ENCODE peak calls at places on chromosomes 12 and 14, in ten cellular contexts. One of them, this sample, is unnamed.

GRCh38 chr12:27048822-27049752 is 26.7 kb downstream of the MED21 start:
- DNase-seq in SK-N-SH: no peak
- DNase-seq in Peyer's patch: no peak
- DNase-seq in lung: no peak
- DNase-seq in tibial nerve: no peak
- DNase-seq in heart right ventricle: no peak
- DNase-seq in CD8-positive, alpha-beta T cell: no peak
- DNase-seq in uterus: no peak
- DNase-seq in GM12878: no peak
- DNase-seq in fibroblast of lung: peak; percentile 69
- DNase-seq in this sample: no peak

GRCh38 chr14:30284808-30285207 is 274.1 kb upstream of the G2E3 start:
- DNase-seq in SK-N-SH: no peak
- DNase-seq in Peyer's patch: no peak
- DNase-seq in lung: no peak
- DNase-seq in tibial nerve: no peak
- DNase-seq in heart right ventricle: no peak
- DNase-seq in CD8-positive, alpha-beta T cell: no peak
- DNase-seq in uterus: no peak
- DNase-seq in GM12878: no peak
- DNase-seq in fibroblast of lung: no peak
- DNase-seq in this sample: no peak

GRCh38 chr14:37973031-37973908 is 234.4 kb upstream of the SSTR1 start:
- DNase-seq in SK-N-SH: no peak
- DNase-seq in Peyer's patch: no peak
- DNase-seq in lung: no peak
- DNase-seq in tibial nerve: no peak
- DNase-seq in heart right ventricle: no peak
- DNase-seq in CD8-positive, alpha-beta T cell: no peak
- DNase-seq in uterus: no peak
- DNase-seq in GM12878: no peak
- DNase-seq in fibroblast of lung: no peak
- DNase-seq in this sample: no peak

GRCh38 chr14:96204151-96205058 is at the start of gene BDKRB2:
- DNase-seq in SK-N-SH: peak; percentile 91
- DNase-seq in Peyer's patch: peak; percentile 88
- DNase-seq in lung: peak; percentile 70
- DNase-seq in tibial nerve: peak; percentile 74
- DNase-seq in heart right ventricle: peak; percentile 42
- DNase-seq in CD8-positive, alpha-beta T cell: no peak
- DNase-seq in uterus: peak; percentile 61
- DNase-seq in GM12878: no peak
- DNase-seq in fibroblast of lung: peak; percentile 79
- DNase-seq in this sample: peak; percentile 76

GRCh38 chr12:40312982-40313576 is 88.3 kb downstream of the LRRK2 start:
- DNase-seq in SK-N-SH: peak; percentile 14
- DNase-seq in Peyer's patch: no peak
- DNase-seq in lung: no peak
- DNase-seq in tibial nerve: no peak
- DNase-seq in heart right ventricle: no peak
- DNase-seq in CD8-positive, alpha-beta T cell: no peak
- DNase-seq in uterus: no peak
- DNase-seq in GM12878: no peak
- DNase-seq in fibroblast of lung: peak; percentile 8
- DNase-seq in this sample: peak; percentile 31

GRCh38 chr12:96882862-96883261 is 24.2 kb upstream of the NEDD1 start:
- DNase-seq in SK-N-SH: no peak
- DNase-seq in Peyer's patch: no peak
- DNase-seq in lung: no peak
- DNase-seq in tibial nerve: no peak
- DNase-seq in heart right ventricle: no peak
- DNase-seq in CD8-positive, alpha-beta T cell: no peak
- DNase-seq in uterus: no peak
- DNase-seq in GM12878: no peak
- DNase-seq in fibroblast of lung: peak; percentile 93
- DNase-seq in this sample: peak; percentile 71

GRCh38 chr12:58310368-58310767 is 369.0 kb downstream of the ATP23 start:
- DNase-seq in SK-N-SH: no peak
- DNase-seq in Peyer's patch: no peak
- DNase-seq in lung: no peak
- DNase-seq in tibial nerve: no peak
- DNase-seq in heart right ventricle: no peak
- DNase-seq in CD8-positive, alpha-beta T cell: no peak
- DNase-seq in uterus: no peak
- DNase-seq in GM12878: no peak
- DNase-seq in fibroblast of lung: peak; percentile 80
- DNase-seq in this sample: peak; percentile 66

GRCh38 chr14:22539831-22540230 is 49.2 kb downstream of the DAD1 start:
- DNase-seq in SK-N-SH: no peak
- DNase-seq in Peyer's patch: no peak
- DNase-seq in lung: no peak
- DNase-seq in tibial nerve: no peak
- DNase-seq in heart right ventricle: no peak
- DNase-seq in CD8-positive, alpha-beta T cell: no peak
- DNase-seq in uterus: no peak
- DNase-seq in GM12878: no peak
- DNase-seq in fibroblast of lung: no peak
- DNase-seq in this sample: no peak

GRCh38 chr12:1527789-1528188 is 66.6 kb downstream of the FBXL14 start:
- DNase-seq in SK-N-SH: no peak
- DNase-seq in Peyer's patch: no peak
- DNase-seq in lung: no peak
- DNase-seq in tibial nerve: no peak
- DNase-seq in heart right ventricle: no peak
- DNase-seq in CD8-positive, alpha-beta T cell: no peak
- DNase-seq in uterus: no peak
- DNase-seq in GM12878: no peak
- DNase-seq in fibroblast of lung: peak; percentile 87
- DNase-seq in this sample: peak; percentile 29

GRCh38 chr12:53219956-53220856 is 11.8 kb downstream of the RARG start:
- DNase-seq in SK-N-SH: peak; percentile 90
- DNase-seq in Peyer's patch: peak; percentile 72
- DNase-seq in lung: peak; percentile 64
- DNase-seq in tibial nerve: peak; percentile 55
- DNase-seq in heart right ventricle: peak; percentile 75
- DNase-seq in CD8-positive, alpha-beta T cell: peak; percentile 75
- DNase-seq in uterus: no peak
- DNase-seq in GM12878: no peak
- DNase-seq in fibroblast of lung: peak; percentile 82
- DNase-seq in this sample: peak; percentile 84

GRCh38 chr12:89299417-89299816 is 52.9 kb downstream of the DUSP6 start:
- DNase-seq in SK-N-SH: no peak
- DNase-seq in Peyer's patch: no peak
- DNase-seq in lung: no peak
- DNase-seq in tibial nerve: no peak
- DNase-seq in heart right ventricle: no peak
- DNase-seq in CD8-positive, alpha-beta T cell: no peak
- DNase-seq in uterus: no peak
- DNase-seq in GM12878: no peak
- DNase-seq in fibroblast of lung: no peak
- DNase-seq in this sample: no peak

GRCh38 chr14:102772781-102773570 is 4.3 kb upstream of the TRAF3 start:
- DNase-seq in SK-N-SH: no peak
- DNase-seq in Peyer's patch: peak; percentile 24
- DNase-seq in lung: no peak
- DNase-seq in tibial nerve: no peak
- DNase-seq in heart right ventricle: no peak
- DNase-seq in CD8-positive, alpha-beta T cell: no peak
- DNase-seq in uterus: no peak
- DNase-seq in GM12878: no peak
- DNase-seq in fibroblast of lung: no peak
- DNase-seq in this sample: peak; percentile 41

GRCh38 chr12:57169046-57169795 is 21.8 kb upstream of the LRP1-AS start:
- DNase-seq in SK-N-SH: no peak
- DNase-seq in Peyer's patch: no peak
- DNase-seq in lung: no peak
- DNase-seq in tibial nerve: no peak
- DNase-seq in heart right ventricle: no peak
- DNase-seq in CD8-positive, alpha-beta T cell: no peak
- DNase-seq in uterus: no peak
- DNase-seq in GM12878: no peak
- DNase-seq in fibroblast of lung: no peak
- DNase-seq in this sample: no peak

GRCh38 chr14:66003082-66003740 is 483.0 kb upstream of the CCDC196 start:
- DNase-seq in SK-N-SH: no peak
- DNase-seq in Peyer's patch: no peak
- DNase-seq in lung: no peak
- DNase-seq in tibial nerve: no peak
- DNase-seq in heart right ventricle: no peak
- DNase-seq in CD8-positive, alpha-beta T cell: no peak
- DNase-seq in uterus: no peak
- DNase-seq in GM12878: no peak
- DNase-seq in fibroblast of lung: no peak
- DNase-seq in this sample: no peak

GRCh38 chr12:89544730-89545184 is 18.9 kb upstream of the POC1B start:
- DNase-seq in SK-N-SH: no peak
- DNase-seq in Peyer's patch: peak; percentile 52
- DNase-seq in lung: peak; percentile 49
- DNase-seq in tibial nerve: no peak
- DNase-seq in heart right ventricle: peak; percentile 49
- DNase-seq in CD8-positive, alpha-beta T cell: no peak
- DNase-seq in uterus: no peak
- DNase-seq in GM12878: no peak
- DNase-seq in fibroblast of lung: peak; percentile 28
- DNase-seq in this sample: peak; percentile 53

DNA sequence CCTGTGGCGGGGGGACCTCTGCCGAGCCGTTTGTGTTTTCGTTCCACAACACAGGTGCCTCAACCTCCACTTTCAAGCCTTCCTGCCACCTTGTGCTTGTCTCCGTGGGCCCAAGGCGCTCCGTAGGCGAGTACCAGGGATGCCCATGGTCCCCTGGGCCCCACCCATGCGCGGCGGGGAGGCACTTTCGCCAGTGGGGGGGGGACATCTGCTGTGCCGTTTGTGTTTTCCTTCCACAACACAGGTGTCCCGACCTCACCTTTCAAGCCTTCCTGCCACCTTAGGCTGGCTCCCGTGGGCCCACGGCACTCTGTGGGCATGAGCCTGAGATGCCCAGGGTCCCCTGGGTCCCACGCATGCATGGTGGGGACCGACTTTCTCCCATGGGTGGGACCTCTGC is 335.9 kb downstream of the ALG10 start:
- DNase-seq in SK-N-SH: no peak
- DNase-seq in Peyer's patch: no peak
- DNase-seq in lung: no peak
- DNase-seq in tibial nerve: no peak
- DNase-seq in heart right ventricle: no peak
- DNase-seq in CD8-positive, alpha-beta T cell: no peak
- DNase-seq in uterus: no peak
- DNase-seq in GM12878: no peak
- DNase-seq in fibroblast of lung: no peak
- DNase-seq in this sample: no peak
- H3K9me3 ChIP-seq in SK-N-SH: no peaks in the 10 kb centered on the region
- H3K9me3 ChIP-seq in Peyer's patch: peaks cover 58% of the 10 kb centered on the region
- H3K9me3 ChIP-seq in lung: peaks cover 92% of the 10 kb centered on the region
- H3K9me3 ChIP-seq in tibial nerve: peaks cover 96% of the 10 kb centered on the region
- H3K9me3 ChIP-seq in heart right ventricle: no peaks in the 10 kb centered on the region
- H3K9me3 ChIP-seq in CD8-positive, alpha-beta T cell: no peaks in the 10 kb centered on the region
- H3K9me3 ChIP-seq in uterus: no peaks in the 10 kb centered on the region
- H3K9me3 ChIP-seq in GM12878: no peaks in the 10 kb centered on the region
- H3K9me3 ChIP-seq in fibroblast of lung: no peaks in the 10 kb centered on the region
- H3K9me3 ChIP-seq in this sample: no peaks in the 10 kb centered on the region

GRCh38 chr14:71103662-71104484 is 196.6 kb downstream of the PCNX1 start:
- DNase-seq in SK-N-SH: peak; percentile 46
- DNase-seq in Peyer's patch: no peak
- DNase-seq in lung: no peak
- DNase-seq in tibial nerve: peak; percentile 59
- DNase-seq in heart right ventricle: no peak
- DNase-seq in CD8-positive, alpha-beta T cell: peak; percentile 17
- DNase-seq in uterus: no peak
- DNase-seq in GM12878: peak; percentile 13
- DNase-seq in fibroblast of lung: peak; percentile 59
- DNase-seq in this sample: peak; percentile 72
- TF ChIP-seq CTCF in SK-N-SH: peak; percentile 93
- TF ChIP-seq CTCF in Peyer's patch: peak; percentile 78
- TF ChIP-seq CTCF in lung: peak; percentile 53
- TF ChIP-seq CTCF in tibial nerve: peak; percentile 59
- TF ChIP-seq CTCF in heart right ventricle: peak; percentile 78
- TF ChIP-seq CTCF in CD8-positive, alpha-beta T cell: peak; percentile 88
- TF ChIP-seq CTCF in uterus: peak; percentile 56
- TF ChIP-seq CTCF in GM12878: peak; percentile 65
- TF ChIP-seq CTCF in fibroblast of lung: peak; percentile 81
- TF ChIP-seq CTCF in this sample: peak; percentile 83

GRCh38 chr14:41743140-41743539 is 136.5 kb downstream of the LRFN5 start:
- DNase-seq in SK-N-SH: no peak
- DNase-seq in Peyer's patch: no peak
- DNase-seq in lung: no peak
- DNase-seq in tibial nerve: no peak
- DNase-seq in heart right ventricle: no peak
- DNase-seq in CD8-positive, alpha-beta T cell: no peak
- DNase-seq in uterus: no peak
- DNase-seq in GM12878: no peak
- DNase-seq in fibroblast of lung: no peak
- DNase-seq in this sample: no peak

DNA sequence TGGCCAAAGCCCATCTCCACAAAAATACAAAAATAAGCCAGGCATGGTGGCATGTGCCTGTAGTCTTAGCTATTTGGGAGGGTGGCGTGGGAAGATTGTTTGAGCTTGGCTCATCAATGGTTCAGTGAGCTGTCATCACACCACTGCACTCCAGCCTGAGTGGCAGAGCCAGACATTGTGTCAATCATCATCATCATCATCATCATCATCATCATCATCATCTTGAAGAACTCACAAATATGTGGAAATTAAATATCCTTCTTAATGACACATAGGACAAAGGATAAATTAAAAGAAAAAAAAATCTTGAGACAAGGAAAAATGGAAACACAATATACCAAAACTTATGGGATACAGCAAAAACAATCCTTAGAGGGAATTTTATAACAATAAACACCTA is 132.5 kb downstream of the LRFN5 start:
- DNase-seq in SK-N-SH: no peak
- DNase-seq in Peyer's patch: no peak
- DNase-seq in lung: no peak
- DNase-seq in tibial nerve: no peak
- DNase-seq in heart right ventricle: no peak
- DNase-seq in CD8-positive, alpha-beta T cell: no peak
- DNase-seq in uterus: no peak
- DNase-seq in GM12878: no peak
- DNase-seq in fibroblast of lung: no peak
- DNase-seq in this sample: no peak
- H3K9me3 ChIP-seq in SK-N-SH: no peaks in the 10 kb centered on the region
- H3K9me3 ChIP-seq in Peyer's patch: peaks cover 3% of the 10 kb centered on the region
- H3K9me3 ChIP-seq in lung: peaks cover 3% of the 10 kb centered on the region
- H3K9me3 ChIP-seq in tibial nerve: peaks cover 13% of the 10 kb centered on the region
- H3K9me3 ChIP-seq in heart right ventricle: no peaks in the 10 kb centered on the region
- H3K9me3 ChIP-seq in CD8-positive, alpha-beta T cell: no peaks in the 10 kb centered on the region
- H3K9me3 ChIP-seq in uterus: no peaks in the 10 kb centered on the region
- H3K9me3 ChIP-seq in GM12878: no peaks in the 10 kb centered on the region
- H3K9me3 ChIP-seq in fibroblast of lung: no peaks in the 10 kb centered on the region
- H3K9me3 ChIP-seq in this sample: no peaks in the 10 kb centered on the region

DNA sequence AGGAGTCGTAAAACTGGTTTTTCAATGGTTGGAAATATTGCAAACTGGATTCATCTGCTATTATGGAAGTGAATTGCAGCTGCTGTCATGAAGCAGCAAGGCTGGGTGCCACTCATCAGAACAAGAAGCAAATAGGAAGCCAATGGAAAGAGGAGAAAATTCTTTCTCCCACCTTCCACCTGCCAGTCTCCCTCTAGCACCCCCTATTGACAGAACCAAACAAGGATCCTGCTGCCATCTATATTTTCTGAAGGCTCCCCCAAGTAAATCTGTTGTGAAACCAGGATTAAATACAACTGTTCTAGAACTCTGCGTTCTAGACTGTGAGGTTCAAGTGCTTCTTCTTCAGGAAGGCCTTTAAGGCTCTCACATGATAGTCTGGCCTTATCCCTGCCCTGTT is 286.6 kb downstream of the AACS start:
- DNase-seq in SK-N-SH: no peak
- DNase-seq in Peyer's patch: no peak
- DNase-seq in lung: no peak
- DNase-seq in tibial nerve: no peak
- DNase-seq in heart right ventricle: no peak
- DNase-seq in CD8-positive, alpha-beta T cell: no peak
- DNase-seq in uterus: no peak
- DNase-seq in GM12878: no peak
- DNase-seq in fibroblast of lung: no peak
- DNase-seq in this sample: no peak
- TF ChIP-seq CTCF in SK-N-SH: no peak
- TF ChIP-seq CTCF in Peyer's patch: no peak
- TF ChIP-seq CTCF in lung: no peak
- TF ChIP-seq CTCF in tibial nerve: no peak
- TF ChIP-seq CTCF in heart right ventricle: no peak
- TF ChIP-seq CTCF in CD8-positive, alpha-beta T cell: no peak
- TF ChIP-seq CTCF in uterus: no peak
- TF ChIP-seq CTCF in GM12878: no peak
- TF ChIP-seq CTCF in fibroblast of lung: no peak
- TF ChIP-seq CTCF in this sample: no peak

This sample was measured in cardiac muscle cell.